ENCODE peak calls at places on chromosomes 2 and 18, in ten cellular contexts. S, N, L, A, B, G, R, Q, Z and C are unnamed samples.
A peak's percentile ranks its signal among the peaks of the same experiment; 100 is the strongest.

GRCh38 chr18:57141208-57142129 is 5.4 kb upstream of the BOD1L2 start:
- DNase-seq in S (no peak), N (no peak), L (peak; percentile 56), A (no peak), B (no peak), G (no peak), R (no peak), Q (no peak), Z (no peak), C (no peak)

GRCh38 chr2:217277646-217278048 is 417.8 kb upstream of the TNP1 start:
- DNase-seq in S (peak; percentile 88), N (peak; percentile 88), L (no peak), A (peak; percentile 90), B (peak; percentile 87), G (no peak), R (peak; percentile 100), Q (peak; percentile 30), Z (no peak), C (no peak)

GRCh38 chr2:12661472-12661871 is 55.3 kb upstream of the TRIB2 start:
- DNase-seq in S (no peak), N (no peak), L (no peak), A (peak; percentile 52), B (no peak), G (no peak), R (no peak), Q (no peak), Z (no peak), C (no peak)

GRCh38 chr2:9734308-9734707 is 103.5 kb upstream of the YWHAQ start:
- DNase-seq in S (no peak), N (no peak), L (no peak), A (no peak), B (no peak), G (no peak), R (no peak), Q (no peak), Z (no peak), C (no peak)

GRCh38 chr2:172339431-172340010 is 87.9 kb upstream of the ITGA6 start:
- DNase-seq in S (no peak), N (no peak), L (no peak), A (no peak), B (peak; percentile 29), G (no peak), R (peak; percentile 29), Q (no peak), Z (no peak), C (no peak)

GRCh38 chr2:150916997-150917396 is 344.7 kb downstream of the RBM43 start:
- DNase-seq in S (no peak), N (no peak), L (no peak), A (no peak), B (no peak), G (peak; percentile 38), R (peak; percentile 37), Q (no peak), Z (no peak), C (no peak)

GRCh38 chr18:3008546-3008945 is 4.4 kb downstream of the LPIN2 start:
- DNase-seq in S (peak; percentile 72), N (peak; percentile 73), L (no peak), A (no peak), B (peak; percentile 78), G (peak; percentile 38), R (peak; percentile 95), Q (no peak), Z (no peak), C (no peak)

GRCh38 chr2:132443106-132443505 is 26.5 kb downstream of the GPR39 start:
- DNase-seq in S (no peak), N (no peak), L (no peak), A (no peak), B (no peak), G (no peak), R (no peak), Q (no peak), Z (no peak), C (no peak)

DNA sequence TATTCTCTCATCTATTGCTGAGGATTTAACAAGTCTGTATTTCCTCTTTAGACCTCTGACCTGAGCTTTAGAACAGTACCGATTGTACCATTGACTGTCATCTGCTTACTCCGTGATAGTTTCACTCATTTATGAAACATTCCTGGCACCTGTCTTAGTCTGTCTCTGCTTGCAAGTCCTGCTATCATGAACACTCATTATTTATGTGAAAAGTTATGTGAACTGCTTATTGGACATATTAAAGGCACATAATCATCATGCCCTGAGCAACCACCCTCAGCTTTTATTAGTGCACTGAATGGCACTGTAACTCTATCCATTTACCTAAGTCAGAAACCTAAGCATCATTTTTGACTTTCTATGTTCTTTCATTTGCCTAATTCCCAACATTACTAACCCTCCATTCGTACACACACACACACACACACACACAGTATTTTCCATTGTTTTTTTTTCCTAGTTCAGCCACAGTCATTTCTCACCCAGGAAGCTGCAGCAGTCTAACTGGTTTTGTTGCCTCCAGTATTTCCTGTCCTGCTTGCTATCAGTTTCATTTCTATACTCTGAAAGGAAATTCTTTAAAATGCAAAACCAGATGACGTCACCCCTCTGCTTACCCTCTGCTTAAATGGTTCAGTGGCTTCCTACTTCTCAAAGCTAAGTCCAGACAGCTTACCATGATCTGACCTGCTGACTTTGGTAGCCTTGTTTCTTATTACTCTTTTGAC is 146.1 kb downstream of the HAUS1 start:
- DNase-seq in S (peak; percentile 96), N (peak; percentile 66), L (no peak), A (peak; percentile 99), B (peak; percentile 76), G (peak; percentile 34), R (peak; percentile 92), Q (no peak), Z (no peak), C (no peak)
- H3K4me3 ChIP-seq in S (peak overlapping the region; percentile 2), N (no peak overlapping the region), L (no peak overlapping the region), A (no peak overlapping the region), B (peak overlapping the region; percentile 27), G (no peak overlapping the region), R (peak overlapping the region; percentile 22), Q (no peak overlapping the region), Z (no peak overlapping the region), C (no peak overlapping the region)

GRCh38 chr2:70144443-70145167 is 46.2 kb downstream of the C2orf42 start:
- DNase-seq in S (no peak), N (no peak), L (peak; percentile 30), A (no peak), B (no peak), G (no peak), R (no peak), Q (no peak), Z (no peak), C (no peak)

GRCh38 chr2:70141754-70142589 is 48.8 kb downstream of the C2orf42 start:
- DNase-seq in S (peak; percentile 64), N (no peak), L (peak; percentile 89), A (peak; percentile 73), B (peak; percentile 61), G (no peak), R (peak; percentile 38), Q (no peak), Z (peak; percentile 32), C (no peak)

GRCh38 chr2:70145168-70145538 is 45.7 kb downstream of the C2orf42 start:
- DNase-seq in S (no peak), N (no peak), L (no peak), A (no peak), B (no peak), G (no peak), R (no peak), Q (no peak), Z (no peak), C (no peak)

GRCh38 chr2:70142590-70143313 is 48.1 kb downstream of the C2orf42 start:
- DNase-seq in S (peak; percentile 100), N (peak; percentile 99), L (peak; percentile 100), A (peak; percentile 100), B (peak; percentile 100), G (peak; percentile 95), R (peak; percentile 99), Q (peak; percentile 100), Z (peak; percentile 99), C (peak; percentile 100)

DNA sequence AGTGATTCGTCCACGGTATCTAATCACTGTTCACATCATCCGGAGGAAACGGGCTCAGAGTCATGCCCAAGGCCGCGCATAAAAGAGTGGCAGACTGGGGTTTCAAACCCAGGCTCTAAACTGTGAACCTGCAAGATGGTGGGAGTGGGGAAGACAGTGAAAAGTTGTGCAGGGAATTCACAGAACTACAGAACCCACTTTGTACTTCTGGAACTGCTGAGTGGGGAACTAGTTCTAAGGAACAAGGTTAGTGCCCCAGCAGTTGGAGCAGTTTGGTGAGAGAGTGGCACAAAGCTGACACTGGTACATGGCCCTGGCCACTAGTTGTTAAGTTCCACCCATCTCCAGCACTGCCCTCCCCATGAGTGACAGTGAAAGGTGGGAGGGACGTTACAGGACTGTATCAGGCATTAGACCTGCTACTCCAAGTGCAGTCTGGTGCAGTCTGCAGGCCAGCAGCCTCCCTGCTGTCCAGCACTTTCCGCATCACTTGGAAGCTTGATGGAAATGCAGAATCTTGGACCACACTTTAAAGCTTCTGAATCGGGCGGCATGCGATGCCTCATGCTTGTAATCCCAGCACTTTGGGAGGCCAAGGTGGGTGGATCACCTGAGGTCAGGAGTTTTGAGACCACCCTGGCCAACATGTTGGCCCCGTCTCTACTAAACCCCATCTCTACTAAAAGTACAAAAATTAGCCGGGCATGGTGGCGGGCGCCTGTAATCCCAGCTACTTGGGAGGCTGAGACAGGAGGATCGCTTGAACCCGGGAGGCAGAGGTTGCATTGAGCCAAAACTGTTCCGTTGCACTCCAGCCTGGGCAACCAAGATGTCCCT is 47.3 kb downstream of the C2orf42 start:
- DNase-seq in S (peak; percentile 51), N (peak; percentile 30), L (peak; percentile 52), A (peak; percentile 44), B (peak; percentile 78), G (no peak), R (peak; percentile 52), Q (peak; percentile 42), Z (no peak), C (no peak)
- H3K4me3 ChIP-seq in S (peak overlapping the region; percentile 48), N (peak overlapping the region; percentile 58), L (peak overlapping the region; percentile 49), A (no peak overlapping the region), B (peak overlapping the region; percentile 81), G (no peak overlapping the region), R (no peak overlapping the region), Q (peak overlapping the region; percentile 33), Z (peak overlapping the region; percentile 50), C (peak overlapping the region; percentile 60)

GRCh38 chr18:5461056-5461455 is 82.7 kb downstream of the EPB41L3 start:
- DNase-seq in S (no peak), N (no peak), L (no peak), A (no peak), B (no peak), G (no peak), R (peak; percentile 17), Q (no peak), Z (no peak), C (no peak)

GRCh38 chr18:5455644-5456043 is 88.2 kb downstream of the EPB41L3 start:
- DNase-seq in S (peak; percentile 93), N (no peak), L (no peak), A (peak; percentile 64), B (peak; percentile 92), G (no peak), R (peak; percentile 96), Q (no peak), Z (no peak), C (no peak)

GRCh38 chr18:5457467-5457957 is 86.3 kb downstream of the EPB41L3 start:
- DNase-seq in S (no peak), N (no peak), L (no peak), A (no peak), B (no peak), G (no peak), R (no peak), Q (no peak), Z (no peak), C (no peak)

GRCh38 chr18:5452943-5453342 is 90.9 kb downstream of the EPB41L3 start:
- DNase-seq in S (no peak), N (no peak), L (no peak), A (no peak), B (peak; percentile 81), G (no peak), R (peak; percentile 19), Q (no peak), Z (no peak), C (no peak)

DNA sequence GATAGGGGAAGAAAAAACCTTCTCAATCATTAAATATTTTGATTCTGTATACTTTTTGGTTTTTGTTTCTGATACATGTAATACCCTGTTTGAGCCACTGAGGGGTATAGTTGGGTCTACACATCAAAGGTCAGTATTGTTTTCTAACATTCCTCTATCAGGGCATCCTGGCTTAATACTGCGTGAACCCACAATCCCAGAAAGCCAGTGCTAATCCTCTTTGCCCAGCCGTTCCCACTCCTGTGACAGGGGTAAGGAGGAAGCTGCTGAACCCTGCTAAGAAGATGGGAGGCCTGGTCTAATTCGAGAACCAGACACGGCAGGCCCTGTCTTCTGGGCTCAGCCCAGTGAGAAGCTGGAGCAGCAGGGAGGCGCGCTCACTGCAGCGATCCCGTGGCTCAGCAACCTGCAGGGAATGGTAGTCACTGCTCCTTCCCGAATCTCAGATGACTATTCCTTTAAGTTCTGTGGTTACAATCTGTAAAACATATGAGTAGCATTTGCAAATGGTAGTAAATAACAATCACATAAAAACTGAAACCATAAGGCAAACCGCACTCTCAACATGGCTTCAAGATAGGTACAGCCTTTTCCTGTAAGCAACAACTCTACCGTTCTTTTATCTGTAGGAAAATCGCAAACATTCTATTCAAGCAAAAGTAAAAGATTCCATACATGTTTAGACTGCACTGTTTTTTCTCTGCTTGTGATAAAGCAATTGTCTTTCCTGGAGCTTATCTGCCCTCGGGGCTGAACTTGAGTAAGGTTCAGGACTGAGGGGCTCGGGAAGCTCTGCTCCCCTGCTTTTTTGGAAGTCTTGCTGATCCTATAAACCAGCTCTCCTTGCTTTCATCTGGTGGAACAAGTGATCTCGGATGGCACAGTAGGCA is 87.0 kb downstream of the EPB41L3 start:
- DNase-seq in S (peak; percentile 84), N (no peak), L (no peak), A (peak; percentile 76), B (peak; percentile 79), G (no peak), R (peak; percentile 62), Q (peak; percentile 24), Z (no peak), C (no peak)
- H3K4me3 ChIP-seq in S (peak overlapping the region; percentile 46), N (peak overlapping the region; percentile 37), L (no peak overlapping the region), A (no peak overlapping the region), B (peak overlapping the region; percentile 46), G (no peak overlapping the region), R (no peak overlapping the region), Q (peak overlapping the region; percentile 29), Z (no peak overlapping the region), C (no peak overlapping the region)

DNA sequence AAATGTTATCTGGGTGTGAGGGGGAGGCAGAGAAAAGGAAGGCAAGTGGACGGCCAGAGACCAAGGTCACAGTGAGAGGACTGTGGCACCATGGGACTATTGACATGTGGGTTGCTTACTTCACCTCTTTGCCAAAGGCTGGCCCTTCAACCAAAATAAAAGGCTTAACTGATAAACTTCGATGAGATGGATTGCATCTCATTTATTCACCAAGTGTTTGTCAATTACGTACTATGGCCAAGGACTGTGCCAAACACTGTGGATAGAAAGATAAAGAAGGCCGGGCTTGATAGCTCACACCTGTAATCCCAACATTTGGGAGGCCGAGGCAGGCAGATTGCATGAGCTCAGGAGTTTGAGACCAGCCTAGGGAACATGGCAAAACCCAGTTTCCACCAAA is 98.7 kb upstream of the CCBE1 start:
- DNase-seq in S (no peak), N (no peak), L (no peak), A (no peak), B (no peak), G (no peak), R (no peak), Q (no peak), Z (no peak), C (no peak)
- H3K4me3 ChIP-seq in S (no peak overlapping the region), N (no peak overlapping the region), L (no peak overlapping the region), A (no peak overlapping the region), B (no peak overlapping the region), G (no peak overlapping the region), R (no peak overlapping the region), Q (no peak overlapping the region), Z (no peak overlapping the region), C (no peak overlapping the region)